ENCODE peak calls at places on chromosomes 1 and 21, in eight cellular contexts. R is tibial artery, N is foreskin keratinocyte, L is BE2C, H is PC-3, A is IMR-90, C is left ventricle myocardium inferior, Z is Karpas-422. B is an unnamed sample.

GRCh38 chr1:197619008-197619640 is 156.2 kb downstream of the DENND1B start:
- DNase-seq in R (no peak), N (peak; percentile 8), L (no peak), H (peak; percentile 30), A (peak; percentile 48), C (no peak), Z (peak; percentile 66), B (no peak)

GRCh38 chr1:160830321-160831153 is 32.1 kb downstream of the CD244 start:
- DNase-seq in R (no peak), N (peak; percentile 57), L (peak; percentile 71), H (peak; percentile 93), A (peak; percentile 18), C (no peak), Z (peak; percentile 89), B (peak; percentile 89)

GRCh38 chr21:36260030-36260787 is 59.8 kb upstream of the MORC3 start:
- DNase-seq in R (no peak), N (peak; percentile 54), L (peak; percentile 23), H (peak; percentile 86), A (peak; percentile 73), C (no peak), Z (peak; percentile 84), B (peak; percentile 33)

GRCh38 chr1:3422638-3423037 is 31.8 kb upstream of the ARHGEF16 start:
- DNase-seq in R (no peak), N (no peak), L (no peak), H (no peak), A (no peak), C (no peak), Z (no peak), B (peak; percentile 62)

GRCh38 chr1:51699376-51699775 is 82.5 kb downstream of the OSBPL9 start:
- DNase-seq in R (no peak), N (no peak), L (no peak), H (no peak), A (no peak), C (no peak), Z (peak; percentile 6), B (no peak)

GRCh38 chr1:153628638-153629342 is 556 bp downstream of the S100A1 start:
- DNase-seq in R (peak; percentile 66), N (no peak), L (no peak), H (no peak), A (no peak), C (no peak), Z (no peak), B (no peak)

GRCh38 chr1:169367096-169367685 is 406 bp downstream of the NME7 start:
- DNase-seq in R (no peak), N (no peak), L (no peak), H (no peak), A (no peak), C (no peak), Z (no peak), B (no peak)

GRCh38 chr1:94602312-94602711 is 60.8 kb upstream of the F3 start:
- DNase-seq in R (no peak), N (no peak), L (no peak), H (peak; percentile 92), A (peak; percentile 82), C (no peak), Z (no peak), B (peak; percentile 45)

GRCh38 chr1:247576514-247576913 is 11.6 kb upstream of the OR2G2 start:
- DNase-seq in R (no peak), N (no peak), L (no peak), H (peak; percentile 82), A (no peak), C (no peak), Z (peak; percentile 69), B (no peak)

GRCh38 chr21:32772281-32773047 is 909 bp upstream of the PAXBP1 start:
- DNase-seq in R (no peak), N (no peak), L (no peak), H (peak; percentile 36), A (peak; percentile 20), C (no peak), Z (peak; percentile 50), B (peak; percentile 44)

GRCh38 chr1:53715478-53715877 is 23.5 kb downstream of the GLIS1 start:
- DNase-seq in R (no peak), N (no peak), L (peak; percentile 57), H (peak; percentile 31), A (peak; percentile 14), C (no peak), Z (peak; percentile 77), B (no peak)

GRCh38 chr1:117606608-117607261 is 887 bp downstream of the TENT5C start:
- DNase-seq in R (no peak), N (peak; percentile 59), L (no peak), H (peak; percentile 54), A (peak; percentile 51), C (no peak), Z (no peak), B (peak; percentile 56)

GRCh38 chr1:244833734-244834595 is 1.5 kb upstream of the COX20 start:
- DNase-seq in R (peak; percentile 74), N (peak; percentile 47), L (peak; percentile 66), H (peak; percentile 85), A (peak; percentile 69), C (peak; percentile 48), Z (peak; percentile 81), B (peak; percentile 60)

GRCh38 chr21:25857308-25858099 is 122.7 kb downstream of the GABPA start:
- DNase-seq in R (no peak), N (no peak), L (no peak), H (no peak), A (no peak), C (no peak), Z (no peak), B (no peak)

GRCh38 chr1:221343106-221343505 is 398.8 kb downstream of the DUSP10 start:
- DNase-seq in R (no peak), N (no peak), L (no peak), H (no peak), A (no peak), C (no peak), Z (no peak), B (no peak)

GRCh38 chr21:44917446-44918106 is 3.1 kb downstream of the ITGB2 start:
- DNase-seq in R (no peak), N (no peak), L (no peak), H (no peak), A (no peak), C (peak; percentile 12), Z (no peak), B (no peak)

GRCh38 chr1:2569060-2569459 is 12.9 kb downstream of the TNFRSF14 start:
- DNase-seq in R (no peak), N (no peak), L (no peak), H (no peak), A (no peak), C (no peak), Z (no peak), B (no peak)

GRCh38 chr1:179441456-179441855 is 75.7 kb downstream of the AXDND1 start:
- DNase-seq in R (no peak), N (no peak), L (no peak), H (no peak), A (no peak), C (no peak), Z (no peak), B (no peak)

GRCh38 chr1:179440971-179441370 is 75.2 kb downstream of the AXDND1 start:
- DNase-seq in R (no peak), N (no peak), L (no peak), H (no peak), A (no peak), C (no peak), Z (no peak), B (no peak)

DNA sequence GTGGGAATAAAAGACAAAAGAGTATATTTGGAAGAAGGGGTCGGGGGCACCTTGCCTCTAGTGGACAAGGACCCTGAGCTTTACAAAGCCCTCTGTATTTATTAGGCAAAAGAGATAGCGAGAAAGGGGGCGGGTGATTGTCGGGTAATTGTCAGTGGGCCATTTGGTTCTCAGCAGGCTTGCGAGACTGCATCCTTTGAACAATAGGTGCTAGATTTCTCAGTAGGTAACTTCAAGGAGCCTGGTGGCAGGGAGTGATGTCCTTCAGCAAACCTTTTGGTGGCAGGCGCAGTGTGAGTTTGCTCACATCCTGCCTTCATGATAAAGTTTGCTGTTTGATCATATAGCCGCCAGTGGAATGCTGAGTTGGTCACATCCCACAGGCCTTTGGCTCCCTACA is 71.4 kb downstream of the AXDND1 start:
- DNase-seq in R (no peak), N (no peak), L (no peak), H (no peak), A (no peak), C (no peak), Z (no peak), B (no peak)
- H3K4me1 ChIP-seq in R (no peaks in the 10 kb centered on the region), N (no peaks in the 10 kb centered on the region), L (no peaks in the 10 kb centered on the region), H (no peaks in the 10 kb centered on the region), A (no peaks in the 10 kb centered on the region), C (no peaks in the 10 kb centered on the region), Z (peaks cover 4% of the 10 kb centered on the region), B (no peaks in the 10 kb centered on the region)

GRCh38 chr1:23613191-23614126 is 54.2 kb upstream of the ID3 start:
- DNase-seq in R (no peak), N (no peak), L (no peak), H (no peak), A (no peak), C (no peak), Z (no peak), B (peak; percentile 27)

GRCh38 chr1:23611601-23612327 is 52.5 kb upstream of the ID3 start:
- DNase-seq in R (no peak), N (no peak), L (no peak), H (no peak), A (no peak), C (no peak), Z (peak; percentile 68), B (no peak)

GRCh38 chr1:23609971-23610370 is 50.7 kb upstream of the ID3 start:
- DNase-seq in R (no peak), N (no peak), L (no peak), H (no peak), A (no peak), C (no peak), Z (no peak), B (no peak)

GRCh38 chr1:23607944-23608343 is 48.6 kb upstream of the ID3 start:
- DNase-seq in R (no peak), N (no peak), L (no peak), H (no peak), A (no peak), C (no peak), Z (peak; percentile 10), B (no peak)

GRCh38 chr1:23610677-23611076 is 51.4 kb upstream of the ID3 start:
- DNase-seq in R (no peak), N (no peak), L (no peak), H (no peak), A (no peak), C (no peak), Z (no peak), B (no peak)
- H3K4me1 ChIP-seq in R (no peaks in the 10 kb centered on the region), N (no peaks in the 10 kb centered on the region), L (no peaks in the 10 kb centered on the region), H (no peaks in the 10 kb centered on the region), A (no peaks in the 10 kb centered on the region), C (no peaks in the 10 kb centered on the region), Z (peaks cover 30% of the 10 kb centered on the region), B (no peaks in the 10 kb centered on the region)

GRCh38 chr1:17190526-17190995 is 14.4 kb upstream of the PADI1 start:
- DNase-seq in R (no peak), N (no peak), L (no peak), H (no peak), A (no peak), C (no peak), Z (no peak), B (peak; percentile 18)
- H3K4me1 ChIP-seq in R (no peaks in the 10 kb centered on the region), N (peaks cover 54% of the 10 kb centered on the region), L (no peaks in the 10 kb centered on the region), H (peaks cover 28% of the 10 kb centered on the region), A (peaks cover 9% of the 10 kb centered on the region), C (no peaks in the 10 kb centered on the region), Z (peaks cover 4% of the 10 kb centered on the region), B (no peaks in the 10 kb centered on the region)

DNA sequence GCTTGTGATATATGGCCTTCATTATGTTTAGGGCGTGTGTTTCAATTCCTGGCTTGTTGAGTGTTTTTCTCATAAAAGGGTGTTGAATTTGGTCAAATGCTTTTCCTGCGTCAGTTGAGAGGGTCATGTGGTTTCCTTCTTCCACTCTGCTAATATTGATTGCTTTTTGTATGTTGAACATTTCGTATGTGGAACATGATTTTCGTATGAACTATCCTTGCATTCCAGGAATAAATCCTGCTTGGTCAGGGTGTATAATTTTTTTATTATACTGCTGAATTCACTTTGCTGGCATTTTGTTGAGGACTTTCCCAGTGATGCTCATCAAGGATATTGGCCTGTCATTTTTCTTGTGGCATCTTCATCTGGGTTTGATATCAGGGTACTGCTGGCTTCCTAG is 4.7 kb upstream of the ATAD3A start:
- DNase-seq in R (no peak), N (no peak), L (no peak), H (no peak), A (no peak), C (no peak), Z (no peak), B (no peak)
- H3K4me1 ChIP-seq in R (no peaks in the 10 kb centered on the region), N (no peaks in the 10 kb centered on the region), L (no peaks in the 10 kb centered on the region), H (peaks cover 19% of the 10 kb centered on the region), A (peaks cover 3% of the 10 kb centered on the region), C (peaks cover 34% of the 10 kb centered on the region), Z (peaks cover 17% of the 10 kb centered on the region), B (peaks cover 13% of the 10 kb centered on the region)

B was measured in stomach.